ENCODE peak calls at places on chromosome 22, in four cellular contexts. W is heart left ventricle; U is sigmoid colon; T is CD8-positive, alpha-beta T cell. M is an unnamed sample.
A peak's percentile ranks its signal among the peaks of the same experiment; 100 is the strongest.

GRCh38 chr22:32904044-32904443 is 102.5 kb downstream of the TIMP3 start:
- DNase-seq in W (peak; percentile 42), U (peak; percentile 71), T (no peak), M (peak; percentile 63)

GRCh38 chr22:40855960-40856512 is 403 bp downstream of the ST13 start:
- DNase-seq in W (no peak), U (peak; percentile 69), T (no peak), M (peak; percentile 80)

GRCh38 chr22:31734512-31734911 is 15.4 kb downstream of the PRR14L start:
- DNase-seq in W (no peak), U (no peak), T (no peak), M (no peak)

GRCh38 chr22:32828150-32828549 is 26.6 kb downstream of the TIMP3 start:
- DNase-seq in W (no peak), U (peak; percentile 28), T (no peak), M (no peak)

GRCh38 chr22:30097861-30098260 is 17.6 kb downstream of the HORMAD2 start:
- DNase-seq in W (no peak), U (no peak), T (no peak), M (no peak)

GRCh38 chr22:41267958-41268357 is 18.0 kb downstream of the RANGAP1 start:
- DNase-seq in W (no peak), U (no peak), T (no peak), M (peak; percentile 59)

GRCh38 chr22:30864441-30865420 is 103.8 kb downstream of the MORC2 start:
- DNase-seq in W (no peak), U (peak; percentile 47), T (no peak), M (peak; percentile 42)

GRCh38 chr22:17368144-17368726 is 1.0 kb upstream of the CECR2 start:
- DNase-seq in W (no peak), U (peak; percentile 68), T (no peak), M (no peak)

GRCh38 chr22:32649515-32650200 is 151.8 kb upstream of the TIMP3 start:
- DNase-seq in W (peak; percentile 50), U (peak; percentile 81), T (no peak), M (no peak)

GRCh38 chr22:25710501-25710900 is 31.5 kb upstream of the MYO18B start:
- DNase-seq in W (no peak), U (no peak), T (no peak), M (no peak)

GRCh38 chr22:19037282-19038163 is 84.7 kb downstream of the DGCR2 start:
- DNase-seq in W (no peak), U (peak; percentile 51), T (no peak), M (peak; percentile 33)

GRCh38 chr22:46129390-46130041 is 20.8 kb upstream of the PPARA start:
- DNase-seq in W (peak; percentile 74), U (no peak), T (no peak), M (no peak)
- H3K4me3 ChIP-seq in W (no peak overlapping the region), U (no peak overlapping the region), T (no peak overlapping the region), M (no peak overlapping the region)

DNA sequence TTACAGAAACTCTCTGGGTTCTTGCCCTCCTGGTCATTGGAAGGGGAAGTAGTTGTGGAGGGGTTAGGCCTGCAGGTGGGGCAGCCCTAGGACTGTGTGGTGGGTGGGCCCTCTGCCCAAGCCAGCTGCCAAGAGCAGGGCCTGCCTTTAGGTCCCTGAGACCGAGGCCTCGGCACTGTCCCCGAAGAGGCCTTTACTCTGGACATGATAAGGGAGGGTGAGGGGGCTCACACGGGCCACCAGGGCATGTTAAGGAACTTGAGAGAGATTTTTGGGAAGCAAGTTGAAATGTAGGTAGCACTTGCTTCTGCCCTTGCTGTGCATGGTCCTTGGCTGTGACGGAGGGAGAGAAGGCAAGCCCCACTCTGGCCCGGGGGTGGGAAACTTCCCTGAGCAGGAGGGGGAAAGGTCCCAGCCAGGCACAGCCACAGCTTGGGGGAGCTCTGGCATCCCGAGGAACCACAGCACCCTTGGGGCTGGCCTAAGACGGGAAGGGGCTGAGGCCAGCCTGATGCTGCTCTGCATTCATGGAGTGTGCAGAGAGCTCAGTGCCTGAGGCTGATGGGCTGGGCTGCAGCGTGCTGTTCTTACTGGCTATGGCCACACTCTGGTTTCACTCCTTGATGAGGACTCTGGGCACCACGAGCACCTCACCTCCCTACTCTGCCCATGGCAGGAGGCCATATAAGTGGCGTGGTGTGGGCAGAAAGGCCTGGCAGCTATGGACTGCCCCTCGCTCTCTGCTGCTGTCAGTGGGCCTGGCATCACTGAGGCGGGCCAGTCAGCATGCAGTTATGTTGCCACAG is 7.8 kb upstream of the RANBP1 start:
- DNase-seq in W (no peak), U (no peak), T (no peak), M (no peak)
- H3K36me3 ChIP-seq in W (peaks cover 90% of the 10 kb centered on the region), U (peaks cover 90% of the 10 kb centered on the region), T (peaks cover 27% of the 10 kb centered on the region), M (peaks cover 52% of the 10 kb centered on the region)

GRCh38 chr22:42604403-42604802 is 10.3 kb downstream of the POLDIP3 start:
- DNase-seq in W (no peak), U (no peak), T (no peak), M (no peak)

GRCh38 chr22:42612336-42612735 is 2.3 kb downstream of the POLDIP3 start:
- DNase-seq in W (no peak), U (no peak), T (no peak), M (no peak)

GRCh38 chr22:42610211-42610610 is 4.5 kb downstream of the POLDIP3 start:
- DNase-seq in W (no peak), U (no peak), T (no peak), M (no peak)

GRCh38 chr22:42611076-42611475 is 3.6 kb downstream of the POLDIP3 start:
- DNase-seq in W (no peak), U (no peak), T (no peak), M (no peak)

DNA sequence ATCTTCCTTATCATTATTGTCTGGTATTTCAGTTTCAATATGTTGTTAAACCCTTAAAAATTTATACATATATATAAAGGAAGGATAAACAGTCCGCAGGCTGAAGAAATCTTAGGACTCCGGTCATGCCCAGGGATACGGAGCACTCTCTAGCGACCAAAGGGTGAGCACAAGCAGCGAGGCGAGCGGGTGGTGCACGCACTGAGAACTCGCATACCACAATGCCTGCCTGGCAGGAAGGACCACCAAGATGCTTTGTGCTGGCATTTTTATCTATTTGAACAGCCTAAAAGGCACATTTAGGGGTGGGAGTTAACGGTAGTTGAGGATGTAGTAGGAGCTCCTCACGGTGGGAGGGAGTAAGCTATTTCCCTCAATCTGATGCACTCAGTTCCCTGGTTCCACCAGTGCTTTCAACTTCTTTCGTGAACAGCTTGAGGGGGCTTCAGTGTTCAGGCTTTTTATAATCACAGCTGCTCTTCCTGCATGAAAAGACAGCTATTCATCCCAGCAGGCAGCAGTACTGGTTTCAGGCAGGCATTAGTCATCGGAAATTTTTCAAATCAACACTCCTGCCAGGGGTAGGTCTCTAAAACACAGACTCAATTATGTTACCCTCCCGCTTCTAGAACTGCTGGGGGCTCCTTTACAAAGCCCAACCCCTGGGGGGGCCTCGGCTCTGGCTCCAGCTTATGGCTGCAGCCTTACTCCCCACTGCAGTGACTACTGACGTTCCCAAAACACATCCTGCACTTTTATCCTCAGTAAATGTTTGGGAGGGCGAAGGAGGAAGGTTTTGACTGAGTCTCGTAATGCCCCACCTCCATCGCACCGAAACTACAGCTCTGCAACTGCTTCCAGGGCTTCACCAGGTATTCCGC is 6.0 kb downstream of the POLDIP3 start:
- DNase-seq in W (peak; percentile 24), U (no peak), T (no peak), M (no peak)
- H3K4me3 ChIP-seq in W (no peak overlapping the region), U (no peak overlapping the region), T (no peak overlapping the region), M (no peak overlapping the region)

DNA sequence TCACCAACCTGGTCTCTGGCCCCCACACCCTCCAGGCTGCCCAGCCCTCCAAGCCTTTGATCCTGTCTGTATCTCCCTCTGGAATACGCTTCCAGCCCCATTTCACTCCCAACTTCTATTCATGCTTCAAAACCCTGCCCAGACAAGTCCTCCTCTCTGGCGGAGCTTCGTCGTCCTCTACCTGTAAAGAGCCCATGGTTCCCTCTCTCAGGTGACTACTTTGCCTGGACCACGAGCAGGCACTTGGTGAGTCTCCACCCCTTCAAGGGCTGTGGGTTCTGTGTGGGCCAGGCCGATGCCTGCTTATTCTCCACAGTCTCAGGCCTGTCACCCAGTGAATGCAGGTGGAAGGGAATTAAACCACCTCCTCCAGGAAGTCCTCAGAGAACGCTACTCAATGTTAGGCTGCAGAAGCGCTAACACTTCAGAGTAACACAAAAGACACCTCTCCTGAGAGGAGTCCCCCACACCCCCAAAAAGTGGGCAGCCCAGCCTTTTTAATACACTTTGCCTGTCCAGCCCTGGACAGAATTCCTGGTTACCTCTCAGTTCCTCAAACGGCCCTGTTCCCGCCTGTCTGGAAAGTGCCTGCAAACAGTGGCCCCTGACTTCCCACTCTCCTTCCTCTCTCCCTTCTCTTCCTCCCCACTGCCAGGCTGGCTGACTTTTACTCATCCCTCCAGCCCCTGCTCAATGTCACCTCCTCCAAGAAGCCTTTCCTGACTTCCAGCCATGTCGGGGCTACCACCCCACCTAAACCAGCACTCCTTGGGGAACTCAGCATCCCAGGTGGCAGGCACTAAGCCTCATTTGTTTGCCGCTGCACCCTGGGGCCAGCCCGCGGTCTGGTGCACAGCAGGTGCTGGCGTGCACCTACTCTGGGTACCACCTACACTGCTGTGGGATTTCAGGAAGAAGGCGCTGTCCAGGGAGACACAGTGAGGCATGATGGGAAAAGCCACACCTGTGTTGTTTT is 9.0 kb downstream of the RAC2 start:
- DNase-seq in W (no peak), U (no peak), T (no peak), M (no peak)
- H3K36me3 ChIP-seq in W (no peaks in the 10 kb centered on the region), U (no peaks in the 10 kb centered on the region), T (peaks cover 48% of the 10 kb centered on the region), M (no peaks in the 10 kb centered on the region)

GRCh38 chr22:39435616-39436015 is 21.2 kb upstream of the MGAT3 start:
- DNase-seq in W (no peak), U (no peak), T (no peak), M (no peak)

GRCh38 chr22:39434721-39435120 is 22.1 kb upstream of the MGAT3 start:
- DNase-seq in W (no peak), U (no peak), T (no peak), M (no peak)

GRCh38 chr22:39434243-39434653 is 22.6 kb upstream of the MGAT3 start:
- DNase-seq in W (peak; percentile 73), U (no peak), T (no peak), M (no peak)

GRCh38 chr22:39439170-39439569 is 17.6 kb upstream of the MGAT3 start:
- DNase-seq in W (no peak), U (no peak), T (no peak), M (no peak)

DNA sequence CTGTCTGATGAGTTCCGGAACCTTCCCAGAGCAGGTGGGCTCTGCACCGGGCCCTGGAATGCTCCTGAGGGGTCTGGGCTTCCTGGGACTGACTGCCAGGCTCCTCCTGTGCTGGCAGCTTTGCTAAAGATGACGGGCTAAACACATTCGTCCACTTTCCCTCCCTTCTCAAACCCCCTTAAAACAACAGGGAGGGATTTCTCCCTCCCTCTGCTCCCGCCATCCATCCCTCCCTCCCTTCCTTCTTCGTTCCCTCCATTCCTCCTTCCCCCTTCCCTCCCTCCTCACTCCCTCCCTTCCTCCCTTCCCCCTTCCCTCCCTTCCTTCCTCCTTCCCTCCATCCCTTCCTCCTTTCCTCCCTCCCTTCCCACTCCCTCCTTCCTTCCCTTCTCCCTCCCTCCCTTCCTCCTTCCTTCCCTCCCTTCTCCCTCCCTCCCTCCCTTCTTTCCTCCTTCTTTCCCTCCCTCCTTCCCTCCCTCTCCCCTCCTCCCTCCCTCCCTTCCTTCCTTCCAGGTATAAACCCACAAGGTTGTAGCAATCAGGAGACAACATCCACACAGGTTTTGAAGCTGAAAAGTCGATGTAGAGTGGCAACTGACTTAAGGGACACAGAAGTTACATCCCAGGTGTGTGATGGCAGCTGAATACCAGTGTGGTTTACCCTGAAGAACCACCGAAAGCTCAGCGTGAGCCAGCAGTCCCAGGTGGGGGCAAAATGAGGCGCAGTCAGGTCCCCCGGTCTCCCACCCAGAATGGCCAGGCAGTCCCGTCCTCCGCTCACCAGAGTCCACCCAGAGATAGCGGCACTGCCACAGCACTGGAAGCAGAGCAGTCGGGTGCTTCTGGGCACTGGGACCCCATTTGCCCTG is 18.7 kb upstream of the MGAT3 start:
- DNase-seq in W (no peak), U (no peak), T (no peak), M (no peak)
- H3K4me3 ChIP-seq in W (peak overlapping the region; percentile 24), U (peak overlapping the region; percentile 8), T (peak overlapping the region; percentile 28), M (peak overlapping the region; percentile 22)

GRCh38 chr22:36299911-36300310 is 47.0 kb downstream of the APOL1 start:
- DNase-seq in W (no peak), U (no peak), T (no peak), M (no peak)
- H3K36me3 ChIP-seq in W (peaks cover 100% of the 10 kb centered on the region), U (peaks cover 100% of the 10 kb centered on the region), T (peaks cover 89% of the 10 kb centered on the region), M (peaks cover 76% of the 10 kb centered on the region)